ENCODE peak calls at places on chromosomes 2 and 18, in seven cellular contexts. S, P, F, Z, Q, B and C are unnamed samples.

GRCh38 chr18:57434536-57435494 is at the start of gene ONECUT2:
- DNase-seq in F (peak), S (peak), Z (peak), B (peak), P (peak), Q (peak), C (peak)

GRCh38 chr2:172288603-172289002 is 138.8 kb upstream of the ITGA6 start:
- DNase-seq in B (peak), Q (no peak), P (peak), F (peak), S (no peak), Z (no peak), C (peak)

GRCh38 chr2:95667480-95667879 is 75.7 kb downstream of the TRIM43 start:
- DNase-seq in B (no peak), F (no peak), Q (no peak), S (no peak), Z (no peak), P (no peak), C (no peak)

GRCh38 chr18:48534364-48534763 is 4.5 kb upstream of the CTIF start:
- DNase-seq in S (no peak), F (no peak), Z (no peak), Q (peak), B (peak), P (peak), C (peak)

GRCh38 chr18:55585586-55586521 is 2.1 kb downstream of the TCF4 start:
- DNase-seq in S (no peak), Z (peak), F (no peak), Q (peak), P (peak), B (no peak), C (peak)

GRCh38 chr2:46336560-46336959 is 39.4 kb downstream of the EPAS1 start:
- DNase-seq in S (no peak), Z (no peak), Q (peak), P (peak), B (no peak), F (no peak), C (peak)

GRCh38 chr18:50158866-50159653 is 35.9 kb downstream of the MYO5B start:
- DNase-seq in B (peak), Z (no peak), P (no peak), S (no peak), Q (no peak), F (no peak), C (no peak)

GRCh38 chr18:75277629-75277966 is 67.0 kb downstream of the TSHZ1 start:
- DNase-seq in P (no peak), Z (no peak), F (no peak), Q (no peak), S (no peak), B (no peak), C (no peak)

GRCh38 chr18:60684843-60685513 is 312.4 kb upstream of the MC4R start:
- DNase-seq in S (no peak), Z (no peak), F (no peak), Q (peak), P (peak), B (peak), C (peak)

GRCh38 chr2:197236816-197237215 is 73.8 kb downstream of the ANKRD44 start:
- DNase-seq in B (no peak), S (no peak), Z (peak), Q (no peak), F (no peak), P (no peak), C (no peak)